ENCODE peak calls at places on chromosomes 13 and 19, in six cellular contexts. I is GM12891, F is HepG2, S is IMR-90, T is H1, P is testis. R is an unnamed sample.

GRCh38 chr13:41613984-41614581 is 156.7 kb downstream of the RGCC start:
- DNase-seq in I (no peak), F (peak; percentile 94), S (peak; percentile 96), T (no peak), P (peak; percentile 54), R (no peak)

GRCh38 chr19:38455031-38455430 is 21.5 kb downstream of the RYR1 start:
- DNase-seq in I (no peak), F (peak; percentile 18), S (peak; percentile 15), T (no peak), P (no peak), R (no peak)

GRCh38 chr13:50599046-50599445 is 244.4 kb downstream of the DLEU7 start:
- DNase-seq in I (no peak), F (no peak), S (no peak), T (no peak), P (no peak), R (no peak)

GRCh38 chr13:110625771-110626321 is 10.5 kb downstream of the NAXD start:
- DNase-seq in I (no peak), F (no peak), S (no peak), T (no peak), P (no peak), R (no peak)

GRCh38 chr13:106418556-106418955 is 116.9 kb downstream of the EFNB2 start:
- DNase-seq in I (no peak), F (no peak), S (peak; percentile 74), T (no peak), P (no peak), R (no peak)

GRCh38 chr13:61410669-61411297 is 4.9 kb downstream of the PCDH20 start:
- DNase-seq in I (no peak), F (peak; percentile 5), S (peak; percentile 8), T (no peak), P (no peak), R (no peak)

GRCh38 chr13:38386421-38386820 is 36.8 kb downstream of the UFM1 start:
- DNase-seq in I (no peak), F (no peak), S (peak; percentile 3), T (no peak), P (no peak), R (no peak)

GRCh38 chr19:33062902-33063301 is 1.8 kb downstream of the RHPN2 start:
- DNase-seq in I (no peak), F (no peak), S (no peak), T (no peak), P (no peak), R (no peak)

GRCh38 chr19:1947651-1948209 is 6.8 kb downstream of the CSNK1G2 start:
- DNase-seq in I (no peak), F (no peak), S (no peak), T (no peak), P (no peak), R (peak; percentile 95)

GRCh38 chr19:50387176-50387867 is 3.2 kb downstream of the POLD1 start:
- DNase-seq in I (no peak), F (no peak), S (peak; percentile 63), T (no peak), P (no peak), R (no peak)

GRCh38 chr13:32354040-32354439 is 38.7 kb downstream of the BRCA2 start:
- DNase-seq in I (no peak), F (no peak), S (no peak), T (no peak), P (no peak), R (no peak)

GRCh38 chr13:32430018-32430747 is 2.3 kb upstream of the N4BP2L1 start:
- DNase-seq in I (no peak), F (no peak), S (peak; percentile 23), T (no peak), P (no peak), R (no peak)

GRCh38 chr13:75357576-75358295 is 124.2 kb downstream of the TBC1D4 start:
- DNase-seq in I (peak; percentile 30), F (peak; percentile 69), S (peak; percentile 68), T (peak; percentile 17), P (peak; percentile 49), R (peak; percentile 41)

GRCh38 chr19:9353011-9353410 is 9.8 kb upstream of the ZNF177 start:
- DNase-seq in I (no peak), F (peak; percentile 66), S (no peak), T (no peak), P (no peak), R (no peak)

GRCh38 chr19:52535831-52536800 is 8.6 kb downstream of the ZNF808 start:
- DNase-seq in I (peak; percentile 56), F (no peak), S (peak; percentile 61), T (peak; percentile 41), P (peak; percentile 94), R (peak; percentile 54)

GRCh38 chr13:59880468-59880867 is 283.3 kb downstream of the DIAPH3 start:
- DNase-seq in I (no peak), F (no peak), S (peak; percentile 28), T (no peak), P (no peak), R (no peak)

GRCh38 chr19:36215276-36216171 is 618 bp downstream of the ZNF146 start:
- DNase-seq in I (no peak), F (no peak), S (peak; percentile 62), T (no peak), P (no peak), R (no peak)

GRCh38 chr13:40082644-40083043 is 427.2 kb downstream of the COG6 start:
- DNase-seq in I (no peak), F (peak; percentile 10), S (no peak), T (no peak), P (peak; percentile 59), R (no peak)

GRCh38 chr13:43411211-43411610 is 375.6 kb downstream of the ENOX1 start:
- DNase-seq in I (no peak), F (no peak), S (no peak), T (no peak), P (no peak), R (no peak)

GRCh38 chr13:114072421-114072820 is 60.0 kb downstream of the RASA3 start:
- DNase-seq in I (no peak), F (no peak), S (no peak), T (no peak), P (no peak), R (no peak)

GRCh38 chr13:74574964-74575728 is 440.9 kb upstream of the KLF12 start:
- DNase-seq in I (no peak), F (no peak), S (no peak), T (no peak), P (no peak), R (no peak)

GRCh38 chr19:44876930-44877530 is 14.0 kb upstream of the TOMM40 start:
- DNase-seq in I (no peak), F (no peak), S (no peak), T (no peak), P (peak; percentile 42), R (no peak)

GRCh38 chr13:112783946-112784500 is 94.2 kb downstream of the ATP11A start:
- DNase-seq in I (no peak), F (no peak), S (no peak), T (no peak), P (no peak), R (no peak)

GRCh38 chr13:51961493-51962403 is 49.5 kb downstream of the ATP7B start:
- DNase-seq in I (no peak), F (no peak), S (no peak), T (no peak), P (no peak), R (no peak)

GRCh38 chr13:112751617-112752016 is 61.8 kb downstream of the ATP11A start:
- DNase-seq in I (no peak), F (no peak), S (no peak), T (no peak), P (no peak), R (no peak)

GRCh38 chr13:80239116-80239515 is 101.8 kb downstream of the SPRY2 start:
- DNase-seq in I (no peak), F (no peak), S (no peak), T (no peak), P (no peak), R (no peak)

GRCh38 chr19:42270346-42271044 is 1.4 kb downstream of the CIC start:
- DNase-seq in I (no peak), F (no peak), S (no peak), T (no peak), P (peak; percentile 50), R (peak; percentile 90)
- TF ChIP-seq POLR2A in I (peak; percentile 37), F (no peak), S (peak; percentile 79), T (no peak), P (no peak), R (peak; percentile 55)

GRCh38 chr13:95679722-95680121 is 2.8 kb downstream of the DNAJC3 start:
- DNase-seq in I (no peak), F (no peak), S (no peak), T (no peak), P (no peak), R (no peak)

GRCh38 chr13:95676100-95676774 is 702 bp upstream of the DNAJC3 start:
- DNase-seq in I (no peak), F (peak; percentile 50), S (peak; percentile 39), T (no peak), P (peak; percentile 37), R (no peak)

GRCh38 chr13:95677564-95678386 is 836 bp downstream of the DNAJC3 start:
- DNase-seq in I (no peak), F (no peak), S (peak; percentile 23), T (no peak), P (no peak), R (peak; percentile 19)

GRCh38 chr13:95678967-95679366 is 2.0 kb downstream of the DNAJC3 start:
- DNase-seq in I (no peak), F (no peak), S (no peak), T (no peak), P (no peak), R (no peak)

GRCh38 chr13:95676775-95677563 is at the start of gene DNAJC3:
- DNase-seq in I (peak; percentile 92), F (peak; percentile 92), S (peak; percentile 96), T (peak; percentile 92), P (peak; percentile 99), R (peak; percentile 96)
- TF ChIP-seq POLR2A in I (peak; percentile 96), F (peak; percentile 90), S (peak; percentile 95), T (peak; percentile 77), P (peak; percentile 91), R (peak; percentile 91)

GRCh38 chr13:30306762-30307193 is 573 bp downstream of the KATNAL1 start:
- DNase-seq in I (peak; percentile 74), F (peak; percentile 87), S (peak; percentile 91), T (peak; percentile 80), P (peak; percentile 97), R (peak; percentile 47)
- TF ChIP-seq POLR2A in I (no peak), F (peak; percentile 34), S (peak; percentile 9), T (no peak), P (no peak), R (peak; percentile 76)

DNA sequence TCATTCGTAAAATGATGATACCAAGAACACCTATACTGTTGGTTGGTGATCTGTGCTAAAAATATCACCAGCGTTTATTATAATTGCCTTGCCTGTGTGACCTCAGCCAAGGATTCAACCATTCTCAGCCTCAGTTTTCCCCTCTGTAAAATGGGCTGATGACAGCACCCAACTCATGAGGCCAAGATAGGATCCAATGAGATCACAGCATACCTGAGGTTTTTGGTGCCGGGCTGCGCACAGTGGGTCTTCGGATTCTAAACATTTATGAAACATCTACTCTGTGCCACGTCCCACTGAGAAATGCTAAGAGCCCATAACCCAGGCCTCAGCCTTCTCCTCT is 1.8 kb downstream of the FCER2 start:
- DNase-seq in I (no peak), F (no peak), S (no peak), T (no peak), P (no peak), R (no peak)
- TF ChIP-seq POLR2A in I (no peak), F (no peak), S (no peak), T (no peak), P (no peak), R (no peak)

GRCh38 chr19:7535035-7535992 is at the start of gene PNPLA6:
- DNase-seq in I (peak; percentile 98), F (peak; percentile 76), S (peak; percentile 92), T (peak; percentile 71), P (peak; percentile 98), R (peak; percentile 94)
- TF ChIP-seq POLR2A in I (no peak), F (peak; percentile 42), S (no peak), T (peak; percentile 37), P (peak; percentile 40), R (peak; percentile 57)

GRCh38 chr19:40519352-40520322 is 52.8 kb downstream of the SPTBN4 start:
- DNase-seq in I (no peak), F (no peak), S (peak; percentile 40), T (no peak), P (no peak), R (no peak)
- TF ChIP-seq POLR2A in I (no peak), F (no peak), S (no peak), T (no peak), P (no peak), R (no peak)